ENCODE peak calls at places on chromosome 15, in five cellular contexts. A is testis, J is esophagus squamous epithelium, H is left lung, R is upper lobe of right lung. F is an unnamed sample. For H3K27me3 and H3K36me3, the result is how much of the 10 kb centered on the place peaks cover.

GRCh38 chr15:58228708-58229107 is 90.5 kb downstream of the AQP9 start:
- DNase-seq in A (no peak), J (no peak), H (no peak), R (no peak), F (no peak)

GRCh38 chr15:52078876-52079700 is 33.5 kb downstream of the BCL2L10 start:
- DNase-seq in A (peak), J (no peak), H (peak), R (peak), F (peak)

GRCh38 chr15:31574761-31575160 is 248.1 kb downstream of the KLF13 start:
- DNase-seq in A (no peak), J (no peak), H (no peak), R (no peak), F (no peak)

GRCh38 chr15:81899730-81900129 is 146.1 kb downstream of the MEX3B start:
- DNase-seq in A (no peak), J (no peak), H (no peak), R (no peak), F (no peak)

GRCh38 chr15:67100808-67101581 is 35.6 kb downstream of the SMAD3 start:
- DNase-seq in A (no peak), J (no peak), H (no peak), R (no peak), F (no peak)

GRCh38 chr15:90872481-90873184 is 4.2 kb downstream of the FURIN start:
- DNase-seq in A (no peak), J (no peak), H (no peak), R (no peak), F (peak)

GRCh38 chr15:68524753-68525584 is 53.8 kb upstream of the CORO2B start:
- DNase-seq in A (no peak), J (no peak), H (no peak), R (no peak), F (no peak)

GRCh38 chr15:28927043-28927442 is 41.3 kb downstream of the APBA2 start:
- DNase-seq in A (no peak), J (no peak), H (no peak), R (no peak), F (no peak)

GRCh38 chr15:90564109-90564508 is 34.4 kb downstream of the CRTC3 start:
- DNase-seq in A (no peak), J (no peak), H (no peak), R (no peak), F (no peak)

GRCh38 chr15:32861741-32862140 is 143.9 kb downstream of the GREM1 start:
- DNase-seq in A (peak), J (no peak), H (peak), R (peak), F (peak)

GRCh38 chr15:66138096-66138783 is 115.3 kb downstream of the MEGF11 start:
- DNase-seq in A (peak), J (no peak), H (no peak), R (no peak), F (no peak)

GRCh38 chr15:98728107-98728810 is 79.9 kb downstream of the IGF1R start:
- DNase-seq in A (no peak), J (no peak), H (no peak), R (no peak), F (no peak)

GRCh38 chr15:57373882-57374276 is 2.4 kb upstream of the CGNL1 start:
- DNase-seq in A (no peak), J (no peak), H (no peak), R (no peak), F (no peak)

GRCh38 chr15:49675051-49675450 is 54.2 kb downstream of the DTWD1 start:
- DNase-seq in A (no peak), J (no peak), H (no peak), R (no peak), F (no peak)

GRCh38 chr15:38618242-38618925 is 53.8 kb upstream of the RASGRP1 start:
- DNase-seq in A (no peak), J (no peak), H (no peak), R (no peak), F (no peak)

DNA sequence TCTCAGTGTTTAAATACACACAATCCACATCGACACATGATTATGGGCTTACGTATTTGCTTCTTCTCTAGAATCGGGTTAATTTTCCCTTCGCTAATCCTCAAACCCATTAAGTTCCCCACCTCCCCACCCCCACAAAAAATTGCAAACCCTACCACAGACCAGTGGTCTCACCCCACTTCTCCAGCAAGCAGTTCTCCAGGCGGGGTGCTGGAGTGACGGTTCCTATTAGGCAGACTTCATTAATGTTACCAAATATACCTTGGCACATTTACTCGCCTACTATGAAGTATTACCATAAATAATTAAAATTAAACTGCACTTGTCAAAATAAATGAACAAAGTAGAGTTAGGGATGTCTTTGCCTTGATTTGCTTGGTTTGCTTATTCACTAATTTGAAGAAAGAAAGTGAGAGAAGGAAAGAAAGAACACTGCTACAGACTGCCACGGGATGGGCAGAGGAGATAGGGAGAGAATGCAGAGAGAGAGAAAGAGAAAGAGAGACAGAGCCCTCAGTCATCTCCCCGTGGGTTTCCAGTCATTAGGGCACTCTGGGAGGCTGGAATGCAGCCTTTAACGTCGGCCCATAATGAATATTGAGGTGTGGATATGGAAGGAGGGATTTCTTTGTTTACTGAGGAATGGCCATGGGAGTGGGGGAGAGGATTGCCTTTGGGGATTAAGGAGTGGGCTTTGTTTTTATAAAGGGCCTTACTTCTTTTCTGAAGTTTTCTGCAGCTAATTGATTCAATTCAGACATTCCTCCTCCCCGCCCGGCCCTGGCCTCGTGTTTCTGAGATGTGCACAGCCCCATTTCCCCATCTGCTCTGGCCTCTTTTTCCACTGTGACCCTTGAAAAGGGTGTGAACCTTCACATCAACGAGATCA is 39.7 kb upstream of the POLG start:
- DNase-seq in A (no peak), J (no peak), H (no peak), R (no peak), F (no peak)
- H3K27me3 ChIP-seq in A (under half), J (half or more), H (half or more), R (half or more), F (half or more)

DNA sequence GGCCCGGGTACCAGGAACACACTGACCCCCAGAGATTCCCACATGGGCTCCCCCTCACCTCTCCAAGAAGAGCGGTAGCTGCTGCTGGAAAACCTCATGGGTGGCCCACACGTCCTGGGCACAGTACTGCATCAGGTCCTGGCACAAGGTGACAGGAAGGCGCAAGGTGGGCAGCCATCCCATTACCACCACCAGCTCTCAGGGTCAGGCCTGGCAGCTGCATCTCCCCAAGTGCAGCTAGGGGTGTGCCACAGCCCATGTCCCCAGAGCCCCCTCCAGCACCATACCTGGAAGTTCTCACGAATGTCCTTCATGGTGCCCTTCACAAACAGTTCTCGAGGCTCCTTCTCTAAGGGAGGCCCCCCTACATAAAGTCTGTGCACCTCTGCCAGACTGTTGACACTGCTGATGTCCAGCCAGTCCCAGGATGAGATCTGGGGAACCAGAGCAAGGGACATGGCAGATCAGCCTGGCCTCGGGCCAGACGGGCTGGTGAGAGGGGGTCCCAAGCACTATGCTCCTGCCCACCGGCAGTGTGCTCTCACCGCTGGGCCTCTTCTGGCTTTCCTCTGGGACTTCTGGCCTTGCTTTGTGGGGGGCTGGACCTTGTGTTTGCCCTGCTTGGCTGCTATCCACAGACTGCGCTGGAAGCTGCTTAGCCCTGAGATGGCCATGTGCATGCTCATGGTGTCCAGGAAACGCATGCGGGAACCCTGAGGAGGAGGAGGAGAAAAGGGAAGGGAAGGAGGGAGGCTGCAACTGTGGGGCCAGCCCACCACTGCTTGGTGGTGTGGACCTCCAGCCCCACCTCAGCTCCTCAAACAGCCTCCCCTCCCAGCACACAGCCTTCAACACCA is 6.0 kb downstream of the POLG start:
- DNase-seq in A (no peak), J (no peak), H (no peak), R (no peak), F (no peak)
- H3K36me3 ChIP-seq in A (under half), J (half or more), H (under half), R (half or more), F (half or more)

DNA sequence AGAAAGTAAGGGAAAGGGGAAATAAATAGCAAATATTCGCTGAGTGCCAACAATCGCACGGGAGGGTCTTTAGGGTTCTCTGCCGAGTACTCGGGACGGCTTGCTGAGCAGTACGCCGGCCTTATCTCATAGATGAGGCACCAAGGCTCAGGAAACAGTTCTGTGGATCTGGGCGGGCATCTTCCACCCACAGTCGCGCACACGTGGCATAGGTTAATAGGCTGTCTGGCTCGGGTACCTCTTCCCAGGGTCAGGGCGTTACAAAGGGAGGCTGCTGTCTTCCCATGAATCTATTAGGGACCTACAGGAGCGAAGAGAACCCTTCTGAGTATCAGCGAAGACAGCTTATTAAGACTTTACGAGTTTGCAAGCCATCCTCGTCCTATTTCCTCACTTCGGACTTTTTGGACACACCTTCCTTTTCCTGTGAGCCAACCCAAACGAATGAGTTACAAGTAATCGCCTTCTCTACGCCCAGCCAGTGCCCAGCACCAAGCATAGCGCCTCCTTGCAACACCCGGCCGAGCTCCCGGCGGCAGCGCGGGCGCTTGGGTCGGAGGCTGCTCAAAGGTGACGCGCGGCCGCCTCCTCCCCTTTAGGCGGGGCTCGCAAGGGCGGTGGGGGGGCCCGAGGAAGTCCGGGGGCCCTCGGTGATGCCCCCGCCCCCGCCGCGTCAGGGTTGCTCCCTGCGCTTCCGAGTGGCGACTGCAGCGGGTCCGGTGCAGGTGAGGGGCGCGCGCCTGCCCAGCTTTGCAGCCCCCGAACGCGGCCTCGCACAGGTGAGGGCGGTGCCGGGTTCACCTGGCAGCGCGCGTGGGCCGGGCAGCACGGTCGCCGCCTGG is at the start of gene MCTP2:
- DNase-seq in A (peak), J (peak), H (peak), R (peak), F (peak)
- H3K27me3 ChIP-seq in A (under half), J (under half), H (under half), R (under half), F (under half)

DNA sequence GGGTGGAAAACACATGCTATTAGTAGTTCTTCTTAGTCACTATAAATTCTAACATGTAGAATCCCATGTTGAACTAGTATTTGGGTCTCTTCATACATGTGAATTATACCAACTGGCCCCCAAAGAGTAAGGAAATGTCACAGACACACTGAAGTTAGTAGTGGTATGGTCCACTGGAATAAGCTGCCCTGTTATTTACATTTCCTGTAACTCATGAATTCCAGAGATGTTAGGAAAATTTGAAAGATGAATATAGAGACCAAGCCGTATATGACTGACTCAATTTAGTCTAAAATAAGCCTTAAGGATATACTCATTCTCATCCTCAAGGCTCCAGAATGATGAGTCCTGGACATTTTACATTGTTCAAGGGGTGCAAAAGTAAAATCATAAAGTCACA is 81.2 kb downstream of the FBXL22 start:
- DNase-seq in A (no peak), J (no peak), H (no peak), R (no peak), F (no peak)
- H3K36me3 ChIP-seq in A (under half), J (under half), H (under half), R (half or more), F (under half)

DNA sequence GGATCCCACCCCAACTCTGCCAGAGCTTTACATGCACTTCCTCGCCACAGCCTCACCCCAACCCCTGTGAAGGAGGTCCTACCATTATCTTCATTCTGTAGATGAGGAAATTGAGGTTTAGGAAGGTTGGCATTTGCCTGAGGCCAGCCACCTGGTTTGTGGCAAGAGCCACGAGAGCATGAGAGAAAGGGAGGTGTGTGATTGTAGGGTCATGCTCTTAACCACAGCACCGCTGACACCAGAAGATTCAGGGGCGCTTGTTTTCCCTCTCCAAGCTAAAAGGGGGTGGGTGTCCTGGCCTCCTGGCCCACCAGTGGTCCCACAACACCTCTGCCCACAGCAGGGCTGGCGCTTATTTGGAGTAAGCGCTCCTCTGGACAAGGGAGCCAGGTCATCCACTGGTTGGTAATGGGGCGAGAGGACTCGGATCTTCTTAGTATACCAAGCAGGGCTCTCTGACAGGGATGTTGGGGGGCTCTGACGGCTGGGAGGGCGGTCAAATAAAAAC is 691 bp downstream of the RHCG start:
- DNase-seq in A (no peak), J (no peak), H (no peak), R (no peak), F (no peak)
- H3K27me3 ChIP-seq in A (under half), J (half or more), H (under half), R (under half), F (under half)